ENCODE peak calls at places on chromosomes 13 and 19, in five cellular contexts. C, Q, M, O and D are unnamed samples.

GRCh38 chr19:2428027-2428690 is 773 bp upstream of the TIMM13 start:
- DNase-seq in C (no peak), Q (no peak), M (no peak), O (no peak), D (no peak)

GRCh38 chr19:19115954-19116353 is 22.3 kb downstream of the TMEM161A start:
- DNase-seq in C (peak), Q (no peak), M (no peak), O (no peak), D (peak)

GRCh38 chr19:23698711-23699520 is 11.9 kb upstream of the ZNF675 start:
- DNase-seq in C (no peak), Q (no peak), M (no peak), O (no peak), D (no peak)

GRCh38 chr13:114118763-114119123 is 13.7 kb downstream of the RASA3 start:
- DNase-seq in C (no peak), Q (no peak), M (no peak), O (no peak), D (no peak)

GRCh38 chr13:83281666-83282065 is 600.6 kb downstream of the SLITRK1 start:
- DNase-seq in C (no peak), Q (no peak), M (no peak), O (no peak), D (no peak)

GRCh38 chr19:48401277-48401676 is 7.8 kb downstream of the GRIN2D start:
- DNase-seq in C (no peak), Q (no peak), M (no peak), O (no peak), D (no peak)

GRCh38 chr13:30780338-30780981 is 45.1 kb downstream of the ALOX5AP start:
- DNase-seq in C (no peak), Q (no peak), M (no peak), O (no peak), D (no peak)

GRCh38 chr13:78762825-78763224 is 103.9 kb upstream of the OBI1 start:
- DNase-seq in C (no peak), Q (no peak), M (no peak), O (no peak), D (no peak)

GRCh38 chr19:996051-996838 is 4.0 kb upstream of the GRIN3B start:
- DNase-seq in C (peak), Q (no peak), M (peak), O (no peak), D (no peak)

GRCh38 chr13:23630349-23631093 is 60.3 kb downstream of the TNFRSF19 start:
- DNase-seq in C (no peak), Q (no peak), M (no peak), O (no peak), D (no peak)

GRCh38 chr19:676343-677105 is at the start of gene FSTL3:
- DNase-seq in C (no peak), Q (no peak), M (no peak), O (no peak), D (no peak)

GRCh38 chr13:48165063-48165462 is 67.9 kb upstream of the ITM2B start:
- DNase-seq in C (no peak), Q (no peak), M (peak), O (no peak), D (no peak)

GRCh38 chr19:2631213-2631821 is 71.2 kb downstream of the GNG7 start:
- DNase-seq in C (peak), Q (no peak), M (peak), O (no peak), D (peak)

GRCh38 chr13:70844391-70845108 is 736.3 kb upstream of the KLHL1 start:
- DNase-seq in C (no peak), Q (no peak), M (no peak), O (no peak), D (no peak)

GRCh38 chr19:10998045-10998533 is 37.3 kb downstream of the SMARCA4 start:
- DNase-seq in C (no peak), Q (no peak), M (no peak), O (no peak), D (no peak)

GRCh38 chr13:99919132-99919531 is 52.4 kb downstream of the ZIC5 start:
- DNase-seq in C (no peak), Q (no peak), M (no peak), O (no peak), D (no peak)

GRCh38 chr13:96662036-96662435 is 332.2 kb downstream of the OXGR1 start:
- DNase-seq in C (no peak), Q (no peak), M (no peak), O (no peak), D (no peak)

GRCh38 chr13:110023729-110024645 is 237.6 kb upstream of the IRS2 start:
- DNase-seq in C (no peak), Q (no peak), M (no peak), O (no peak), D (no peak)

GRCh38 chr19:33685541-33685940 is 63.8 kb downstream of the CHST8 start:
- DNase-seq in C (no peak), Q (no peak), M (no peak), O (no peak), D (no peak)